ENCODE peak calls at places on chromosomes 11 and 22, in four cellular contexts. One of them, this sample, is unnamed.

GRCh38 chr11:72111803-72112540 is 523 bp downstream of the ANAPC15 start:
- DNase-seq in Peyer's patch: peak; percentile 87
- DNase-seq in kidney: peak; percentile 96
- DNase-seq in HFFc6: peak; percentile 99
- DNase-seq in this sample: no peak

GRCh38 chr11:133070053-133070713 is 462.1 kb downstream of the OPCML start:
- DNase-seq in Peyer's patch: no peak
- DNase-seq in kidney: no peak
- DNase-seq in HFFc6: no peak
- DNase-seq in this sample: no peak

GRCh38 chr11:34380696-34381095 is 22.9 kb upstream of the ABTB2 start:
- DNase-seq in Peyer's patch: no peak
- DNase-seq in kidney: no peak
- DNase-seq in HFFc6: peak; percentile 70
- DNase-seq in this sample: no peak

GRCh38 chr11:61480936-61481335 is 27.6 kb upstream of the LRRC10B start:
- DNase-seq in Peyer's patch: no peak
- DNase-seq in kidney: no peak
- DNase-seq in HFFc6: no peak
- DNase-seq in this sample: no peak

GRCh38 chr22:36775589-36775965 is 342 bp downstream of the IFT27 start:
- DNase-seq in Peyer's patch: no peak
- DNase-seq in kidney: peak; percentile 81
- DNase-seq in HFFc6: no peak
- DNase-seq in this sample: no peak

GRCh38 chr11:1448882-1449281 is 37.7 kb downstream of the MOB2 start:
- DNase-seq in Peyer's patch: no peak
- DNase-seq in kidney: no peak
- DNase-seq in HFFc6: no peak
- DNase-seq in this sample: no peak

GRCh38 chr11:12769834-12770345 is 95.7 kb downstream of the TEAD1 start:
- DNase-seq in Peyer's patch: no peak
- DNase-seq in kidney: no peak
- DNase-seq in HFFc6: peak; percentile 77
- DNase-seq in this sample: no peak

GRCh38 chr11:111408789-111409727 is 30.0 kb upstream of the POU2AF1 start:
- DNase-seq in Peyer's patch: no peak
- DNase-seq in kidney: no peak
- DNase-seq in HFFc6: no peak
- DNase-seq in this sample: no peak

GRCh38 chr22:28297504-28297903 is 378.4 kb upstream of the PITPNB start:
- DNase-seq in Peyer's patch: no peak
- DNase-seq in kidney: no peak
- DNase-seq in HFFc6: no peak
- DNase-seq in this sample: no peak

GRCh38 chr11:60762851-60763691 is 6.4 kb downstream of the MS4A15 start:
- DNase-seq in Peyer's patch: peak; percentile 7
- DNase-seq in kidney: no peak
- DNase-seq in HFFc6: no peak
- DNase-seq in this sample: no peak

GRCh38 chr11:34050967-34051348 is 573 bp upstream of the CAPRIN1 start:
- DNase-seq in Peyer's patch: no peak
- DNase-seq in kidney: no peak
- DNase-seq in HFFc6: peak; percentile 28
- DNase-seq in this sample: no peak

GRCh38 chr11:46112961-46113617 is 8.2 kb downstream of the PHF21A start:
- DNase-seq in Peyer's patch: no peak
- DNase-seq in kidney: no peak
- DNase-seq in HFFc6: peak; percentile 46
- DNase-seq in this sample: no peak

GRCh38 chr22:19514831-19515565 is 9.2 kb downstream of the CLDN5 start:
- DNase-seq in Peyer's patch: no peak
- DNase-seq in kidney: no peak
- DNase-seq in HFFc6: no peak
- DNase-seq in this sample: peak; percentile 32

GRCh38 chr11:5626191-5626590 is 1.4 kb downstream of the TRIM34 start:
- DNase-seq in Peyer's patch: no peak
- DNase-seq in kidney: no peak
- DNase-seq in HFFc6: peak; percentile 23
- DNase-seq in this sample: no peak

GRCh38 chr22:39519681-39520053 is 695 bp upstream of the ATF4 start:
- DNase-seq in Peyer's patch: no peak
- DNase-seq in kidney: peak; percentile 89
- DNase-seq in HFFc6: no peak
- DNase-seq in this sample: no peak

GRCh38 chr22:48712558-48712957 is 1115.1 kb downstream of the BRD1 start:
- DNase-seq in Peyer's patch: peak; percentile 28
- DNase-seq in kidney: peak; percentile 57
- DNase-seq in HFFc6: no peak
- DNase-seq in this sample: peak; percentile 75

GRCh38 chr11:4763096-4763495 is 6.6 kb downstream of the OR51F1 start:
- DNase-seq in Peyer's patch: no peak
- DNase-seq in kidney: no peak
- DNase-seq in HFFc6: no peak
- DNase-seq in this sample: no peak

GRCh38 chr11:79026803-79027445 is 413.9 kb downstream of the TENM4 start:
- DNase-seq in Peyer's patch: no peak
- DNase-seq in kidney: no peak
- DNase-seq in HFFc6: peak; percentile 50
- DNase-seq in this sample: no peak

GRCh38 chr11:114179234-114179941 is 116.8 kb upstream of the NNMT start:
- DNase-seq in Peyer's patch: peak; percentile 80
- DNase-seq in kidney: peak; percentile 94
- DNase-seq in HFFc6: no peak
- DNase-seq in this sample: no peak

GRCh38 chr11:106761745-106762144 is 256.5 kb downstream of the GUCY1A2 start:
- DNase-seq in Peyer's patch: no peak
- DNase-seq in kidney: no peak
- DNase-seq in HFFc6: no peak
- DNase-seq in this sample: no peak

GRCh38 chr11:26944866-26945664 is 48.8 kb upstream of the FIBIN start:
- DNase-seq in Peyer's patch: no peak
- DNase-seq in kidney: no peak
- DNase-seq in HFFc6: peak; percentile 74
- DNase-seq in this sample: no peak

GRCh38 chr11:83410605-83411565 is 124.7 kb upstream of the CCDC90B start:
- DNase-seq in Peyer's patch: no peak
- DNase-seq in kidney: no peak
- DNase-seq in HFFc6: no peak
- DNase-seq in this sample: no peak

GRCh38 chr11:87536565-87536964 is 498.8 kb downstream of the TMEM135 start:
- DNase-seq in Peyer's patch: no peak
- DNase-seq in kidney: no peak
- DNase-seq in HFFc6: no peak
- DNase-seq in this sample: no peak

GRCh38 chr11:34261820-34262219 is 96.0 kb downstream of the ABTB2 start:
- DNase-seq in Peyer's patch: no peak
- DNase-seq in kidney: no peak
- DNase-seq in HFFc6: no peak
- DNase-seq in this sample: peak; percentile 21

GRCh38 chr11:6357222-6357621 is 33.1 kb upstream of the SMPD1 start:
- DNase-seq in Peyer's patch: no peak
- DNase-seq in kidney: no peak
- DNase-seq in HFFc6: peak; percentile 91
- DNase-seq in this sample: no peak

GRCh38 chr11:9118277-9118676 is 26.9 kb upstream of the SCUBE2 start:
- DNase-seq in Peyer's patch: no peak
- DNase-seq in kidney: no peak
- DNase-seq in HFFc6: no peak
- DNase-seq in this sample: no peak

GRCh38 chr11:23540101-23540561 is 679.9 kb upstream of the CCDC179 start:
- DNase-seq in Peyer's patch: peak; percentile 40
- DNase-seq in kidney: no peak
- DNase-seq in HFFc6: peak; percentile 21
- DNase-seq in this sample: no peak

GRCh38 chr11:76335827-76336226 is 45.1 kb downstream of the THAP12 start:
- DNase-seq in Peyer's patch: no peak
- DNase-seq in kidney: no peak
- DNase-seq in HFFc6: no peak
- DNase-seq in this sample: no peak

GRCh38 chr11:94876645-94877445 is 96.5 kb downstream of the CWC15 start:
- DNase-seq in Peyer's patch: no peak
- DNase-seq in kidney: peak; percentile 92
- DNase-seq in HFFc6: peak; percentile 97
- DNase-seq in this sample: no peak

GRCh38 chr11:93591247-93591898 is 48.2 kb upstream of the SMCO4 start:
- DNase-seq in Peyer's patch: no peak
- DNase-seq in kidney: no peak
- DNase-seq in HFFc6: no peak
- DNase-seq in this sample: no peak

GRCh38 chr22:22228421-22228820 is 16.2 kb upstream of the VPREB1 start:
- DNase-seq in Peyer's patch: no peak
- DNase-seq in kidney: no peak
- DNase-seq in HFFc6: no peak
- DNase-seq in this sample: no peak

GRCh38 chr22:40002935-40003715 is 8.4 kb downstream of the FAM83F start:
- DNase-seq in Peyer's patch: peak; percentile 36
- DNase-seq in kidney: peak; percentile 81
- DNase-seq in HFFc6: no peak
- DNase-seq in this sample: no peak

GRCh38 chr11:130631119-130631518 is 182.7 kb downstream of the ADAMTS15 start:
- DNase-seq in Peyer's patch: no peak
- DNase-seq in kidney: no peak
- DNase-seq in HFFc6: peak; percentile 90
- DNase-seq in this sample: no peak

GRCh38 chr11:6599449-6599848 is 4.0 kb downstream of the RRP8 start:
- DNase-seq in Peyer's patch: no peak
- DNase-seq in kidney: no peak
- DNase-seq in HFFc6: no peak
- DNase-seq in this sample: no peak

DNA sequence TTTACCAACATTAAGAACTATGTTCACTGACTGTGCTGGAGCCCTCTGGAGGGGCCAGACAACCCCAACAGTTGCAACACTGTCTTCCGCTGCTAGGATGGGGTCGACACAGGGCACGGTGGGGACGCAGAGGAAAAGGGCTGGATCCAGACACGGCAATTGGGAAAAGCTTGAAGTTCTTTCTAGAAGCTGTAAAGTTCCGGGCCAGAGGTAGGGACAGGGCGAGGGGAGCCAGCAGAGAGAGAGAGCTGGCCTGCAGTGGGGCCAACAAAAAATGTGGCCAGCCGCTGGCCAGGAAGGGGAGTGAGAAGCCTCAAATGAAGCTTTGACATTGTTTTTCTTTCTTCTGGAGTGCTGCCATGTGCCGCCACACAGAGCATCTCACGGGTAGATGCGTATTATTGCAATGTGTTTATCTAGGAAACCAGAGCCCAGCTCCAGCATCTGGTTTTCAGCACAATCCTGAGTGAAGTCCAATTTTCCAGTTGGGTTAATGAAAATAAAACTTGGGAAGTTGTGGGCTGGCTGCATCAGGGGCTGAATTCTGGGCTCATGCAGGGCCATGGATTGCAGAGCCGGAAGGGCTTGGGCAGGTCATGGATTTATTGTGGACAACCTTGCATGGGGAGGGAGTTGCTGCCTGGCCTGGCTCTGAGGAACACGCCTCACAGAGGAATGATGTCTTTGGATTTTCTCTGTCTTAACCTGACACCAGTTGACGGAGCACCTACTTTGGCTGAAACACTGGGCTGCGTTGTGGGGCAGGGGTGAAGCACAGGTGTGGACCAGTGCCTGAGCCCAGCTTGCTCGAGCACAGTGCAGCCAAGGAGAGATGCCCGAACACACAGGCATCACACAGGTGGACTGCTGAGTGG is 67.6 kb upstream of the AMPD3 start:
- DNase-seq in Peyer's patch: no peak
- DNase-seq in kidney: no peak
- DNase-seq in HFFc6: peak; percentile 69
- DNase-seq in this sample: no peak
- TF ChIP-seq CTCF in Peyer's patch: no peak
- TF ChIP-seq CTCF in kidney: no peak
- TF ChIP-seq CTCF in HFFc6: no peak
- TF ChIP-seq CTCF in this sample: no peak

GRCh38 chr11:14248577-14248976 is 110.4 kb downstream of the RRAS2 start:
- DNase-seq in Peyer's patch: no peak
- DNase-seq in kidney: no peak
- DNase-seq in HFFc6: no peak
- DNase-seq in this sample: no peak
- TF ChIP-seq CTCF in Peyer's patch: no peak
- TF ChIP-seq CTCF in kidney: peak; percentile 11
- TF ChIP-seq CTCF in HFFc6: no peak
- TF ChIP-seq CTCF in this sample: no peak

GRCh38 chr11:66864924-66865697 is 8.2 kb downstream of the LRFN4 start:
- DNase-seq in Peyer's patch: no peak
- DNase-seq in kidney: no peak
- DNase-seq in HFFc6: no peak
- DNase-seq in this sample: no peak
- TF ChIP-seq CTCF in Peyer's patch: no peak
- TF ChIP-seq CTCF in kidney: no peak
- TF ChIP-seq CTCF in HFFc6: no peak
- TF ChIP-seq CTCF in this sample: no peak

GRCh38 chr11:47800759-47801158 is 33.6 kb upstream of the FNBP4 start:
- DNase-seq in Peyer's patch: no peak
- DNase-seq in kidney: no peak
- DNase-seq in HFFc6: no peak
- DNase-seq in this sample: no peak

GRCh38 chr11:47791774-47792173 is 24.6 kb upstream of the FNBP4 start:
- DNase-seq in Peyer's patch: no peak
- DNase-seq in kidney: no peak
- DNase-seq in HFFc6: no peak
- DNase-seq in this sample: no peak

GRCh38 chr11:47797633-47798032 is 30.5 kb upstream of the FNBP4 start:
- DNase-seq in Peyer's patch: no peak
- DNase-seq in kidney: no peak
- DNase-seq in HFFc6: peak; percentile 74
- DNase-seq in this sample: no peak
- TF ChIP-seq CTCF in Peyer's patch: no peak
- TF ChIP-seq CTCF in kidney: no peak
- TF ChIP-seq CTCF in HFFc6: no peak
- TF ChIP-seq CTCF in this sample: no peak

DNA sequence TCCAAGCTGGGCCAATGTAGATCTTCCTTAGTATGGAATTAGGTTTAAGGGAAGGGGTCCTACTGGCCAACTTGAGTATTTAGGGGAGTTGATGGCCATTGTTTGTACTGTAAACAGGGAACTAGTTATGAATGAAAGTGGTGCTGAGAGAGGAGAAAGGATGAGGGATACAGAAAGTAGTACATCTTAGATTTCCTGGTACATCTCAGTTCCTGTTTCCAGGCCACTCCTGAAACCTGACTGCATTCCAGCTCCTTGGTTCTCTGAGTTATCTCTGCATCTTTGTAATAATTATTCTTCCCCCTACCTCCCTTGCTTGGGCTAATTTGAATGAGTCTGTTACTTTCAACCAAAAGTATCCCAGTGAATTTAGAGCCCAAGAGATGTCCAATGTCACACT is 30.1 kb downstream of the MIAT start:
- DNase-seq in Peyer's patch: no peak
- DNase-seq in kidney: no peak
- DNase-seq in HFFc6: no peak
- DNase-seq in this sample: no peak
- TF ChIP-seq CTCF in Peyer's patch: no peak
- TF ChIP-seq CTCF in kidney: no peak
- TF ChIP-seq CTCF in HFFc6: no peak
- TF ChIP-seq CTCF in this sample: no peak

This sample was measured in chondrocyte.